ENCODE peak calls at places on chromosomes 11 and 22, in five cellular contexts. R is mucosa of descending colon; B is brain microvascular endothelial cell; A is CD8-positive, alpha-beta T cell; P is bronchial epithelial cell. Y is an unnamed sample.

GRCh38 chr11:116504541-116505149 is 268.1 kb downstream of the BUD13 start:
- DNase-seq in P (no peak), A (no peak), B (no peak), R (no peak), Y (no peak)

GRCh38 chr11:69801513-69802335 is 17.5 kb downstream of the FGF3 start:
- DNase-seq in A (peak), B (no peak), P (no peak), R (peak), Y (no peak)

GRCh38 chr22:50694099-50694498 is 21.5 kb downstream of the SHANK3 start:
- DNase-seq in A (no peak), B (no peak), R (no peak), P (peak), Y (no peak)

GRCh38 chr11:72793081-72793451 is 781 bp downstream of the STARD10 start:
- DNase-seq in A (no peak), P (no peak), B (no peak), R (peak), Y (no peak)

GRCh38 chr11:126809514-126810289 is 190.9 kb downstream of the KIRREL3 start:
- DNase-seq in A (no peak), R (no peak), P (no peak), B (no peak), Y (no peak)

GRCh38 chr11:92693146-92693545 is 276.3 kb upstream of the MTNR1B start:
- DNase-seq in B (peak), A (no peak), P (peak), R (no peak), Y (no peak)

GRCh38 chr11:33669598-33670249 is 30.9 kb downstream of the C11orf91 start:
- DNase-seq in R (no peak), A (no peak), P (no peak), B (no peak), Y (no peak)

GRCh38 chr22:29946220-29946619 is 63.2 kb downstream of the MTMR3 start:
- DNase-seq in R (no peak), P (no peak), B (no peak), A (no peak), Y (no peak)

GRCh38 chr11:68859123-68859522 is 17.4 kb upstream of the CPT1A start:
- DNase-seq in A (no peak), R (no peak), B (no peak), P (no peak), Y (no peak)

GRCh38 chr11:64461081-64461480 is 102.1 kb downstream of the RPS6KA4 start:
- DNase-seq in A (no peak), R (no peak), B (no peak), P (no peak), Y (no peak)

GRCh38 chr11:69888671-69889076 is 69.5 kb upstream of the FGF3 start:
- DNase-seq in P (peak), A (peak), R (peak), B (peak), Y (peak)

GRCh38 chr11:64990222-64990918 is 6.4 kb downstream of the BATF2 start:
- DNase-seq in P (no peak), R (peak), B (peak), A (no peak), Y (no peak)

GRCh38 chr11:78684377-78684776 is 109.7 kb upstream of the NARS2 start:
- DNase-seq in A (no peak), P (no peak), R (no peak), B (no peak), Y (no peak)

GRCh38 chr22:19799322-19800190 is 39.0 kb downstream of the TBX1 start:
- DNase-seq in B (peak), P (no peak), R (no peak), A (no peak), Y (no peak)

GRCh38 chr11:117281159-117281558 is 10.0 kb upstream of the BACE1-AS start:
- DNase-seq in A (no peak), P (peak), R (no peak), B (peak), Y (no peak)

GRCh38 chr11:95088946-95089619 is 563 bp upstream of the ENDOD1 start:
- DNase-seq in A (no peak), R (no peak), P (no peak), B (peak), Y (no peak)

GRCh38 chr22:44091021-44091721 is 67.1 kb downstream of the PARVB start:
- DNase-seq in P (peak), R (no peak), B (peak), A (no peak), Y (no peak)

GRCh38 chr11:128610765-128611617 is 23.6 kb upstream of the ETS1 start:
- DNase-seq in A (peak), P (no peak), B (no peak), R (peak), Y (no peak)

GRCh38 chr11:73154178-73154577 is 12.1 kb upstream of the FCHSD2 start:
- DNase-seq in P (no peak), A (peak), R (peak), B (no peak), Y (no peak)

GRCh38 chr11:10856689-10857603 is 907 bp downstream of the ZBED5 start:
- DNase-seq in R (no peak), P (peak), B (peak), A (no peak), Y (no peak)

GRCh38 chr22:41517172-41518047 is 26.9 kb downstream of the POLR3H start:
- DNase-seq in B (peak), A (peak), R (peak), P (peak), Y (peak)

GRCh38 chr11:12042215-12042676 is 33.8 kb upstream of the DKK3 start:
- DNase-seq in P (peak), B (peak), A (no peak), R (no peak), Y (no peak)

GRCh38 chr22:41939981-41940852 is 6.7 kb downstream of the CENPM start:
- DNase-seq in A (peak), P (no peak), B (no peak), R (peak), Y (no peak)

GRCh38 chr11:83662494-83662893 is 376.3 kb upstream of the CCDC90B start:
- DNase-seq in A (no peak), P (no peak), B (no peak), R (no peak), Y (no peak)

GRCh38 chr11:115249179-115249578 is 255.0 kb downstream of the CADM1 start:
- DNase-seq in A (no peak), B (no peak), R (no peak), P (no peak), Y (no peak)

GRCh38 chr11:129930743-129931142 is 35.4 kb upstream of the NFRKB start:
- DNase-seq in R (no peak), B (no peak), A (no peak), P (no peak), Y (no peak)

GRCh38 chr11:10385696-10386095 is 69.4 kb upstream of the AMPD3 start:
- DNase-seq in A (no peak), P (no peak), R (no peak), B (no peak), Y (no peak)

GRCh38 chr11:128515766-128516466 is 71.4 kb downstream of the ETS1 start:
- DNase-seq in R (no peak), B (no peak), A (no peak), P (no peak), Y (no peak)

GRCh38 chr22:20526628-20527355 is 19.4 kb downstream of the MED15 start:
- DNase-seq in R (no peak), B (peak), A (no peak), P (peak), Y (no peak)

GRCh38 chr11:33065445-33066178 is 26.2 kb downstream of the TCP11L1 start:
- DNase-seq in A (peak), B (peak), P (peak), R (peak), Y (peak)

GRCh38 chr11:20060647-20061205 is 99.5 kb downstream of the DBX1 start:
- DNase-seq in A (no peak), R (no peak), P (no peak), B (no peak), Y (no peak)

GRCh38 chr11:86869966-86870570 is 69.7 kb downstream of the PRSS23 start:
- DNase-seq in R (peak), P (peak), B (peak), A (peak), Y (peak)

DNA sequence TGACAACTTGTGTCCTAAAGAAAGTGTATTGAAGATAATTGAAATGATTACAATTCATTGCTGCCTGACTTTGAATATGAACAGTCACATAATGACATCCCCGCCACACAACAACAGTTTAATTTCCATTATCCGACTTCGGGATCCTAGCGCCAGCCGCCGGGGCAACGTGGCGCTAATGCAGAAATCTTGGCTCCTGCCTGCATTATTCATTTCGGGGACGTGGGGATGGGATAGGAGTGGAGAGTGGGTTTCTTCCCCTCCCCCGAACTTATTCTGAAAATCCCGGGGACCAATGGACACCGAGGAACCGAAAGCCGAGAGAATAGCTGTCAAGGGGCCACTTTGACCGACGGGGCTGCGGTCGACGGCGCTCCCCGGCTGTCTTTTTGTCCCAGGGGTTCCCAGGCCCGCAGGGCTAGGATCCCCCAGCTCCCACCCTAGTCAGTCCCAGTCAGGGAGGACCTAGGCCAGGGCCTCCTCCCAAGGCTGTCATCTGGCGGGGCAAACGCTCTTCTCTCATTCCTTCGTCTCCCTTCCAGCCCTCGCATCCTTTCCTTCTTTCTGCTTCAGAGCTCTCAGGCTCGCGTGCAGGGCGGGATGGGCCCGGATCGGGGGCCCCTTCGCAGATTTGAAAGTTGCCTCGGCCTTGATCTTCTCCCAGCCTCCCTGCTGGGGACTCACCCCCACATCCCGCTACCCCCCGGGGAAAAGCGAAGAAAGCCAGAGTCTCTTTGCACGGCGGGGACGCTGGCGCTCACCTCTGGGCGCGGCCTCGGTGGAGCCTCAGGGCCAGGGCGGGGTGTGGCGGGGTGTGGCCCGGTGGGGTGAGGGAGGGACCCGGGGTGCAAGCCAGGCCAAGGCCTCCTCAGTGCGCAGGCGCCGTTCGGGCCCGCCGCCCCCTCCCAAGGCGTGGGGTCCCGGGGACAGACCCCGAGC is 14.6 kb upstream of the PAX6 start:
- DNase-seq in B (no peak), A (no peak), R (no peak), P (no peak), Y (no peak)
- H3K4me3 ChIP-seq in B (no peak), A (no peak), R (no peak), P (no peak), Y (no peak)

GRCh38 chr11:102810943-102811528 is 13.1 kb upstream of the MMP1 start:
- DNase-seq in R (no peak), B (peak), P (peak), A (no peak), Y (no peak)
- TF ChIP-seq CTCF in R (no peak), B (peak), P (peak), A (no peak), Y (no peak)

GRCh38 chr11:122098223-122098980 is 17.6 kb downstream of the BLID start:
- DNase-seq in A (no peak), R (no peak), B (no peak), P (peak), Y (no peak)
- H3K4me3 ChIP-seq in A (no peak), R (no peak), B (peak), P (peak), Y (peak)

GRCh38 chr11:90639687-90640086 is 416.8 kb upstream of the CHORDC1 start:
- DNase-seq in P (peak), B (peak), R (no peak), A (no peak), Y (no peak)
- TF ChIP-seq CTCF in P (peak), B (peak), R (no peak), A (no peak), Y (no peak)

DNA sequence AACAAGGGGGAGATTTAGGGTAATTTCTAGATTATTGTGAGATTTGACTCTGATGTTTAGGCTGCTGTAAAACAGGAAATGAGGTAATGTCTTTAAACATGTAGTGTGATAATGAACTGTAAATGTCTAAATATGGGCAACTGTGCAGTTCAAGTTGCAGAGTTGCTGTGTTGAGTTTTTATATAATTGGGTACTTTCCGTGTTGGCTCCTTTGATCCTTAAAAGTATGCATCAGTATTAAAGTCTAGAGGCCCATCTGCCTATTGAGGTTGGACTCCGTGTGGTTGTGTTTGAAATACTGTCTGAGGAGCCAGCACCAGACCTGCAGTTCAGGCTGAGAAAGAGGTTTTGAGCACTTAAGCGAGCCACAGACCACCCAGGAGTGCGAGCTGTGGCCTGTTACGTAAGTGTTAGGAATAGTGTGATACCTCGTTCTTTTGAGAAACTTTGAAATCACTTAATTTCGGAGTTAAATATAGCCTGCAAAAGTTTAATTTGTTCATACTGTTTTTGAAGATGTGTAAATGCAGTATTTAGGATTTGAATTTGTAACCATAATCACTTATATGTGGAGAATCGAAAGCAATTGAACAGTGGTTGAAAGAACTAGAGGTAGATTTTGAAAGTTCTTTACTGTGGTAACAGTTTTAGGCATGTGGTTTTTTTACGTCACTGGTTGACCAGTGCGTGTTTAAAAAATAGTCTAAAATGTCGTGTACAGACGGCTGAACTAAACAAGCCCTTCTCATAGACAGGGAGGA is 9.0 kb downstream of the FAM118A start:
- DNase-seq in B (no peak), R (no peak), P (no peak), A (peak), Y (no peak)
- H3K4me3 ChIP-seq in B (peak), R (no peak), P (no peak), A (peak), Y (no peak)

GRCh38 chr11:44633641-44634040 is 68.2 kb downstream of the CD82 start:
- DNase-seq in B (no peak), R (no peak), P (no peak), A (no peak), Y (no peak)
- TF ChIP-seq CTCF in B (peak), R (no peak), P (peak), A (no peak), Y (no peak)

GRCh38 chr22:37199839-37200161 is 11.8 kb upstream of the C1QTNF6 start:
- DNase-seq in R (no peak), A (no peak), B (no peak), P (peak), Y (no peak)
- H3K4me3 ChIP-seq in R (no peak), A (peak), B (peak), P (peak), Y (peak)

GRCh38 chr22:38230916-38231315 is 29.1 kb downstream of the MAFF start:
- DNase-seq in B (no peak), P (no peak), A (no peak), R (no peak), Y (no peak)

GRCh38 chr22:38232196-38232595 is 30.4 kb downstream of the MAFF start:
- DNase-seq in P (no peak), B (no peak), R (no peak), A (no peak), Y (no peak)

GRCh38 chr22:38228873-38229740 is 27.3 kb downstream of the MAFF start:
- DNase-seq in R (peak), B (peak), P (peak), A (no peak), Y (no peak)

GRCh38 chr22:38228326-38228872 is 26.6 kb downstream of the MAFF start:
- DNase-seq in P (no peak), R (no peak), B (no peak), A (no peak), Y (no peak)

DNA sequence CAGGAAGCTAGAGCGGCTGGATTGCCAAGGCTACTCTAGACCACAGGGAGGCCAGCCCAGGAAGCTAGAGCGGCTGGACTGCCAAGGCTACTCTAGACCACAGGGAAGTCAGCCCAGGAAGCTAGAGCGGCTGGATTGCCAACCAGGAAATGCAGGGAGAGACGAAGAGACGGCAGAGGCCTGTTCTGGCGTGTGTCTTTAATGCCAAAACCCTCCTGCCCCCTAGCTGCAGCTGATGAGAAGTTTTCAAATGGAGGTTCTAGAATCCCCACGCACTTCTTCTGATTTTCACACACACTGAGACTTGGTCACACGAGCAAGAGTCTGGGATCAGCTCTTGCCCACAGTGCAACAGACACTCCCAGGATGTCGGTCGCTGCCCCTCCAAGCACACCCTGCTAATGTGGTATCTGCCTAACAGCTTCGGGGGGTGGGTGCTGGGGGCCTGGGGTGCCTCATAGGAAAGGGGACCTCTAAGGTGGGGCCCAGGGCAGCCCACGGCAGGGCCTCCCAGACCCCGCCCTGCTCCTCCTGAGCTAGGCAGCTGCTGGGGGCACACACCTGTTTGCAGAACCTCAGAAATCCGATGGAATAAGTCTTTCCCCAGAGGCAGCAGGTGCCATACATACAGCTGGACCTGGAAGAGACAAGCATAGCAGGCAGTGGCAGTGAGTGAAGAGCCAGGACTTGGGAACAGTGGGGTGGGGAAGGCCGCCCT is 28.5 kb downstream of the MAFF start:
- DNase-seq in A (peak), B (no peak), R (peak), P (peak), Y (no peak)
- TF ChIP-seq CTCF in A (peak), B (peak), R (peak), P (peak), Y (no peak)

DNA sequence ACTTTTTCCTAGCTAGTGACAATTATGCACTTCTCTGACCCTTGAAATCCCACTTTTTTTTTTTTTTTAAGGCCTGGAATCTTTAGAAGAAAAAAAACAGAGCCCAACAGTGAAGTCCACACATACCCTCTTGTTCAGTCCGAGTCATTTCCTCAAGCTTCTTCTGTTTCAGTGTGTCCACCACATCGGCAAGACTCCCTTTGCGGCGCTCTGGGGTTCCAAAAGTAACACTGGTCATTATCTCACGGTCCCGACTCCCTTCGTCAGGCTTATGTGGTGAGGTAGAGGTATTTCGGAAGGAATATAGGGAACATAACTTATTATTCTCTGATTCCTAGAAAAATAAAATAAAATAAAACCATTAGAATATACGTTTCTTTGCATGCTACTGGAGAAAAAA is 38.0 kb downstream of the SOX6 start:
- DNase-seq in P (no peak), A (no peak), R (no peak), B (no peak), Y (no peak)
- H3K4me3 ChIP-seq in P (no peak), A (no peak), R (no peak), B (no peak), Y (no peak)

GRCh38 chr11:3049430-3050243 is 7.6 kb downstream of the CARS1 start:
- DNase-seq in P (peak), R (peak), A (peak), B (peak), Y (peak)
- TF ChIP-seq CTCF in P (peak), R (no peak), A (no peak), B (peak), Y (no peak)